ENCODE peak calls at places on chromosomes 5 and 9, in eight cellular contexts. L is GM10248, X is iPS-NIHi11, D is AG08395, Z is gastrocnemius medialis, O is GM13977, U is ecto neural progenitor cell, N is endodermal cell. M is an unnamed sample.
A peak's percentile ranks its signal among the peaks of the same experiment; 100 is the strongest.

GRCh38 chr5:113118298-113118697 is 141.7 kb downstream of the DCP2 start:
- DNase-seq in Z (no peak), U (no peak), O (no peak), N (no peak), D (no peak), X (no peak), L (no peak), M (no peak)

GRCh38 chr5:180116077-180116375 is 44.5 kb upstream of the RNF130 start:
- DNase-seq in U (peak; percentile 46), O (no peak), X (no peak), L (no peak), N (no peak), Z (no peak), D (no peak), M (no peak)

GRCh38 chr5:72815580-72816296 is 723 bp upstream of the TNPO1 start:
- DNase-seq in N (no peak), X (no peak), D (no peak), Z (no peak), L (no peak), O (no peak), U (no peak), M (no peak)

GRCh38 chr5:138542120-138542955 is 698 bp downstream of the ETF1 start:
- DNase-seq in D (no peak), U (no peak), X (no peak), L (no peak), O (no peak), Z (no peak), N (peak; percentile 59), M (no peak)

GRCh38 chr9:110123364-110124095 is 84.4 kb downstream of the C9orf152 start:
- DNase-seq in Z (no peak), O (no peak), N (no peak), X (no peak), U (no peak), L (no peak), D (peak; percentile 61), M (no peak)

GRCh38 chr5:77743181-77743580 is 33.0 kb downstream of the TBCA start:
- DNase-seq in X (no peak), N (no peak), D (peak; percentile 5), L (no peak), U (no peak), O (no peak), Z (no peak), M (no peak)

GRCh38 chr5:74616236-74617146 is 24.0 kb downstream of the ENC1 start:
- DNase-seq in O (no peak), N (no peak), L (no peak), D (no peak), X (no peak), U (peak; percentile 40), Z (no peak), M (no peak)

GRCh38 chr5:116740771-116741170 is 166.1 kb upstream of the SEMA6A start:
- DNase-seq in X (no peak), U (no peak), N (no peak), Z (no peak), O (no peak), L (no peak), D (no peak), M (no peak)

GRCh38 chr9:125634040-125634717 is 72.8 kb downstream of the MAPKAP1 start:
- DNase-seq in Z (no peak), D (no peak), O (no peak), N (no peak), U (no peak), L (no peak), X (no peak), M (no peak)

GRCh38 chr9:35711501-35712428 is 20.2 kb downstream of the TLN1 start:
- DNase-seq in N (no peak), L (peak; percentile 50), X (no peak), U (no peak), Z (no peak), O (peak; percentile 60), D (no peak), M (no peak)

GRCh38 chr9:70004310-70004709 is 39.3 kb upstream of the MAMDC2 start:
- DNase-seq in N (no peak), X (no peak), Z (no peak), U (no peak), O (no peak), L (no peak), D (no peak), M (no peak)

GRCh38 chr5:81825237-81825636 is 74.3 kb upstream of the SSBP2 start:
- DNase-seq in X (no peak), D (peak; percentile 82), L (no peak), U (no peak), N (no peak), Z (peak; percentile 69), O (no peak), M (no peak)

GRCh38 chr9:94819161-94819677 is 92.7 kb downstream of the AOPEP start:
- DNase-seq in U (no peak), X (no peak), O (no peak), L (no peak), N (peak; percentile 61), Z (no peak), D (no peak), M (no peak)

GRCh38 chr9:138063785-138064184 is 186.2 kb downstream of the CACNA1B start:
- DNase-seq in L (no peak), X (no peak), U (no peak), O (no peak), N (peak; percentile 15), D (no peak), Z (no peak), M (no peak)

GRCh38 chr9:92710368-92710767 is 40.4 kb upstream of the IPPK start:
- DNase-seq in D (no peak), O (no peak), N (no peak), U (no peak), Z (no peak), L (no peak), X (no peak), M (no peak)

GRCh38 chr5:109655841-109656240 is 33.9 kb upstream of the MAN2A1 start:
- DNase-seq in Z (no peak), N (no peak), U (no peak), O (no peak), D (peak; percentile 3), L (no peak), X (no peak), M (no peak)

GRCh38 chr5:175444060-175444904 is at the start of gene DRD1:
- DNase-seq in D (peak; percentile 58), N (peak; percentile 93), L (peak; percentile 73), O (peak; percentile 83), Z (no peak), U (peak; percentile 81), X (peak; percentile 92), M (peak; percentile 53)

GRCh38 chr9:93968451-93969327 is 13.5 kb upstream of the BARX1 start:
- DNase-seq in X (no peak), N (peak; percentile 60), Z (no peak), U (no peak), D (no peak), O (peak; percentile 6), L (peak; percentile 6), M (no peak)

GRCh38 chr9:82781965-82782392 is 281.0 kb downstream of the RASEF start:
- DNase-seq in Z (no peak), X (no peak), L (no peak), O (no peak), N (no peak), D (no peak), U (no peak), M (no peak)

GRCh38 chr5:127673401-127673800 is 24.5 kb downstream of the CTXN3 start:
- DNase-seq in U (no peak), O (no peak), D (no peak), X (no peak), Z (no peak), L (no peak), N (no peak), M (no peak)

GRCh38 chr9:38114905-38115304 is 45.9 kb upstream of the SHB start:
- DNase-seq in N (no peak), Z (no peak), O (no peak), U (no peak), X (no peak), D (no peak), L (no peak), M (no peak)

M was measured in GM19239.